ENCODE peak calls at places on chromosome 10, in four cellular contexts. H is ELF-1, U is H4, Z is head of caudate nucleus. R is an unnamed sample.
A peak's percentile ranks its signal among the peaks of the same experiment; 100 is the strongest.

GRCh38 chr10:132142396-132143161 is 44.2 kb upstream of the DPYSL4 start:
- DNase-seq in H (peak; percentile 40), U (peak; percentile 32), Z (peak; percentile 31), R (peak; percentile 41)

GRCh38 chr10:780536-781524 is 91.4 kb upstream of the DIP2C start:
- DNase-seq in H (no peak), U (no peak), Z (no peak), R (no peak)

GRCh38 chr10:85646312-85646711 is 720.3 kb downstream of the GRID1 start:
- DNase-seq in H (no peak), U (peak; percentile 71), Z (peak; percentile 27), R (no peak)

GRCh38 chr10:46033602-46034011 is 3.2 kb upstream of the NCOA4 start:
- DNase-seq in H (peak; percentile 81), U (peak; percentile 82), Z (no peak), R (no peak)

GRCh38 chr10:132541601-132542011 is 4.0 kb downstream of the INPP5A start:
- DNase-seq in H (no peak), U (no peak), Z (peak; percentile 36), R (no peak)

GRCh38 chr10:32068569-32068968 is 12.3 kb upstream of the KIF5B start:
- DNase-seq in H (no peak), U (no peak), Z (no peak), R (no peak)

GRCh38 chr10:93993782-93994668 is at the start of gene PLCE1:
- DNase-seq in H (peak; percentile 62), U (peak; percentile 23), Z (peak; percentile 42), R (no peak)

GRCh38 chr10:20059084-20059835 is 243.0 kb downstream of the PLXDC2 start:
- DNase-seq in H (no peak), U (no peak), Z (no peak), R (no peak)

GRCh38 chr10:108348215-108348614 is 1183.7 kb upstream of the SORCS1 start:
- DNase-seq in H (no peak), U (no peak), Z (no peak), R (no peak)

GRCh38 chr10:125567529-125567928 is 115.4 kb downstream of the TEX36 start:
- DNase-seq in H (no peak), U (no peak), Z (no peak), R (no peak)

GRCh38 chr10:105691811-105692210 is 1050.7 kb downstream of the SORCS3 start:
- DNase-seq in H (no peak), U (no peak), Z (no peak), R (no peak)

GRCh38 chr10:35961501-35961900 is 319.4 kb upstream of the FZD8 start:
- DNase-seq in H (no peak), U (peak; percentile 5), Z (no peak), R (no peak)

GRCh38 chr10:111126073-111126472 is 49.2 kb downstream of the ADRA2A start:
- DNase-seq in H (no peak), U (no peak), Z (no peak), R (no peak)

GRCh38 chr10:14413583-14413982 is 82.9 kb upstream of the FRMD4A start:
- DNase-seq in H (no peak), U (no peak), Z (no peak), R (no peak)

GRCh38 chr10:120460776-120461175 is 3.7 kb downstream of the PLPP4 start:
- DNase-seq in H (peak; percentile 45), U (peak; percentile 87), Z (no peak), R (no peak)

GRCh38 chr10:101694674-101695403 is at the start of gene FBXW4:
- DNase-seq in H (peak; percentile 57), U (peak; percentile 13), Z (peak; percentile 69), R (peak; percentile 64)

GRCh38 chr10:5509691-5510090 is 10.3 kb upstream of the CALML5 start:
- DNase-seq in H (no peak), U (no peak), Z (no peak), R (no peak)

GRCh38 chr10:89025453-89025852 is 34.9 kb downstream of the FAS start:
- DNase-seq in H (no peak), U (no peak), Z (no peak), R (no peak)

GRCh38 chr10:13335881-13336280 is 12.2 kb downstream of the SEPHS1 start:
- DNase-seq in H (no peak), U (no peak), Z (no peak), R (no peak)

GRCh38 chr10:88372881-88373592 is 210.1 kb downstream of the RNLS start:
- DNase-seq in H (no peak), U (peak; percentile 0), Z (no peak), R (no peak)

GRCh38 chr10:129884390-129884779 is 79.7 kb downstream of the EBF3 start:
- DNase-seq in H (no peak), U (no peak), Z (no peak), R (no peak)

GRCh38 chr10:49619613-49620012 is 5.8 kb downstream of the CHAT start:
- DNase-seq in H (peak; percentile 61), U (no peak), Z (no peak), R (no peak)

R was measured in CD8-positive, alpha-beta memory T cell.